ENCODE peak calls at places on chromosomes 16 and 17, in eight cellular contexts. D is esophagus mucosa; B is heart right ventricle; W is aorta; G is CD8-positive, alpha-beta T cell; E is IMR-90; S is pancreas; R is activated naive CD8-positive, alpha-beta T cell treated with anti-CD3 and anti-CD28 coated beads, Interleukin-2, amount 10 ng/mL, durations not matched to agents 7 days and 5 days. Y is an unnamed sample.

GRCh38 chr17:73184133-73184993 is 8.5 kb upstream of the COG1 start:
- ATAC-seq in B (no peak), R (no peak), D (no peak), G (no peak), E (no peak), W (no peak), S (no peak), Y (no peak)

GRCh38 chr17:82926716-82927115 is 86.9 kb upstream of the ZNF750 start:
- ATAC-seq in B (no peak), W (no peak), S (no peak), G (no peak), R (no peak), E (no peak), D (no peak), Y (no peak)

GRCh38 chr16:73265124-73265838 is 217.4 kb upstream of the ZFHX3 start:
- ATAC-seq in E (no peak), W (no peak), R (no peak), B (no peak), S (peak), G (no peak), D (no peak), Y (no peak)

GRCh38 chr17:32869345-32870026 is 7.4 kb downstream of the MYO1D start:
- ATAC-seq in S (peak), G (no peak), B (peak), W (no peak), R (no peak), E (no peak), D (no peak), Y (no peak)

GRCh38 chr16:74030000-74030399 is 266.6 kb upstream of the PSMD7 start:
- ATAC-seq in R (no peak), W (no peak), E (no peak), S (no peak), B (no peak), D (no peak), G (no peak), Y (no peak)

GRCh38 chr17:70521821-70522256 is 352.5 kb downstream of the KCNJ2 start:
- ATAC-seq in S (peak), D (no peak), W (no peak), G (no peak), E (no peak), B (peak), R (no peak), Y (no peak)

GRCh38 chr17:46949291-46950174 is 26.6 kb downstream of the GOSR2 start:
- ATAC-seq in G (no peak), D (peak), S (no peak), B (no peak), R (no peak), W (no peak), E (peak), Y (no peak)

GRCh38 chr17:43599835-43600234 is 53.7 kb upstream of the ETV4 start:
- ATAC-seq in B (no peak), R (no peak), D (peak), W (peak), S (no peak), E (peak), G (no peak), Y (peak)

GRCh38 chr17:78958556-78959191 is 21.0 kb downstream of the LGALS3BP start:
- ATAC-seq in G (no peak), E (peak), R (no peak), B (no peak), D (peak), S (peak), W (peak), Y (no peak)

GRCh38 chr17:79504181-79504605 is 106.7 kb downstream of the RBFOX3 start:
- ATAC-seq in E (no peak), D (no peak), W (no peak), S (no peak), R (no peak), G (no peak), B (no peak), Y (no peak)

GRCh38 chr17:69945698-69946185 is 129.3 kb upstream of the KCNJ16 start:
- ATAC-seq in E (peak), R (no peak), G (no peak), D (no peak), W (no peak), S (no peak), B (peak), Y (peak)

GRCh38 chr17:78147315-78147998 is 1.3 kb downstream of the C17orf99 start:
- ATAC-seq in R (no peak), S (no peak), G (peak), D (peak), W (no peak), E (no peak), B (no peak), Y (no peak)

GRCh38 chr16:228151-228855 is 946 bp downstream of the LUC7L start:
- ATAC-seq in R (peak), S (peak), G (peak), W (no peak), B (peak), E (peak), D (peak), Y (no peak)

GRCh38 chr16:63684702-63685101 is 1437.2 kb downstream of the CDH11 start:
- ATAC-seq in E (no peak), G (no peak), S (no peak), W (no peak), B (no peak), R (no peak), D (no peak), Y (no peak)

GRCh38 chr17:32288600-32288999 is 23.0 kb downstream of the RHBDL3 start:
- ATAC-seq in B (no peak), S (no peak), R (no peak), E (no peak), G (no peak), D (no peak), W (no peak), Y (no peak)

GRCh38 chr17:34837796-34838195 is 123.5 kb downstream of the CCT6B start:
- ATAC-seq in S (no peak), G (no peak), D (no peak), B (no peak), E (no peak), W (no peak), R (no peak), Y (no peak)

GRCh38 chr17:83071966-83072562 is 7.3 kb upstream of the METRNL start:
- ATAC-seq in W (no peak), R (peak), B (no peak), G (peak), E (no peak), D (no peak), S (no peak), Y (no peak)

GRCh38 chr16:67654069-67654911 is 5.8 kb downstream of the ACD start:
- ATAC-seq in E (no peak), D (no peak), G (no peak), S (no peak), B (no peak), R (no peak), W (no peak), Y (no peak)

GRCh38 chr16:80664226-80664625 is 123.4 kb downstream of the DYNLRB2 start:
- ATAC-seq in E (no peak), D (no peak), S (no peak), G (no peak), R (no peak), W (no peak), B (no peak), Y (no peak)

GRCh38 chr16:72932050-72932449 is 115.9 kb downstream of the ZFHX3 start:
- ATAC-seq in D (no peak), G (no peak), S (peak), B (no peak), E (no peak), W (no peak), R (peak), Y (peak)

GRCh38 chr17:22272363-22273146 is 580.2 kb downstream of the KCNJ18 start:
- ATAC-seq in B (no peak), R (no peak), D (no peak), S (no peak), E (no peak), G (no peak), W (no peak), Y (no peak)

GRCh38 chr16:851871-852270 is 51.3 kb upstream of the GNG13 start:
- ATAC-seq in B (no peak), D (peak), W (no peak), R (no peak), S (no peak), G (no peak), E (no peak), Y (no peak)

Y was measured in gastroesophageal sphincter.